ENCODE peak calls at places on chromosome 10, in five cellular contexts. A is left ventricle myocardium inferior; T is M059J; R is GM10248; O is activated CD4-positive, alpha-beta T cell treated with anti-CD3 and anti-CD28 coated beads, Interleukin-2, amount 50 U/mL, for 24 hours. L is an unnamed sample.

GRCh38 chr10:44416021-44416758 is 31.3 kb upstream of the CXCL12 start:
- DNase-seq in A (no peak), T (no peak), O (no peak), R (no peak), L (peak)

GRCh38 chr10:87935290-87936141 is 72.1 kb downstream of the PTEN start:
- DNase-seq in R (no peak), A (no peak), O (no peak), T (no peak), L (peak)

GRCh38 chr10:119078422-119079179 is 2.0 kb downstream of the EIF3A start:
- DNase-seq in O (no peak), T (no peak), R (no peak), A (no peak), L (no peak)

GRCh38 chr10:61302124-61302523 is 151.1 kb downstream of the TMEM26 start:
- DNase-seq in A (no peak), R (no peak), T (no peak), O (no peak), L (no peak)

GRCh38 chr10:69934768-69935167 is 117.9 kb upstream of the MACROH2A2 start:
- DNase-seq in A (no peak), T (no peak), R (no peak), O (no peak), L (no peak)

GRCh38 chr10:87608756-87609155 is 50.9 kb upstream of the PAPSS2 start:
- DNase-seq in T (no peak), A (no peak), O (no peak), R (no peak), L (peak)

GRCh38 chr10:107166378-107166777 is 1.9 kb upstream of the SORCS1 start:
- DNase-seq in A (no peak), T (no peak), R (no peak), O (no peak), L (no peak)

GRCh38 chr10:129556316-129556715 is 89.3 kb downstream of the MGMT start:
- DNase-seq in A (no peak), O (no peak), R (no peak), T (no peak), L (no peak)

GRCh38 chr10:12448729-12449391 is 99.5 kb downstream of the CAMK1D start:
- DNase-seq in T (peak), A (no peak), O (peak), R (peak), L (peak)

GRCh38 chr10:43390791-43391190 is 18.2 kb downstream of the HNRNPF start:
- DNase-seq in A (no peak), T (peak), R (no peak), O (no peak), L (peak)

GRCh38 chr10:56090914-56091540 is 270.0 kb downstream of the ZWINT start:
- DNase-seq in R (no peak), T (no peak), O (no peak), A (no peak), L (no peak)

GRCh38 chr10:78584266-78584665 is 484.5 kb upstream of the ZMIZ1 start:
- DNase-seq in R (no peak), T (no peak), A (no peak), O (no peak), L (no peak)

GRCh38 chr10:30231709-30232108 is 117.4 kb downstream of the MTPAP start:
- DNase-seq in A (no peak), R (no peak), T (no peak), O (no peak), L (no peak)

GRCh38 chr10:13158401-13158800 is 3.0 kb upstream of the MCM10 start:
- DNase-seq in A (no peak), T (no peak), R (no peak), O (no peak), L (peak)

GRCh38 chr10:58653139-58653538 is 140.5 kb downstream of the BICC1 start:
- DNase-seq in R (no peak), O (no peak), T (peak), A (no peak), L (peak)

GRCh38 chr10:52644678-52645434 is 127.7 kb downstream of the MBL2 start:
- DNase-seq in R (peak), T (peak), O (no peak), A (no peak), L (peak)

GRCh38 chr10:5546891-5547683 is 22.3 kb downstream of the CALML3 start:
- DNase-seq in O (no peak), A (peak), T (peak), R (no peak), L (peak)

GRCh38 chr10:33010132-33011037 is 52.4 kb upstream of the ITGB1 start:
- DNase-seq in R (no peak), O (no peak), T (peak), A (no peak), L (peak)

GRCh38 chr10:58512470-58513188 is at the start of gene BICC1:
- DNase-seq in O (no peak), R (peak), A (peak), T (peak), L (peak)

L was measured in astrocyte of the hippocampus.